ENCODE peak calls at places on chromosomes 5 and 9, in ten cellular contexts. Q is H1, M is foreskin fibroblast, H is Calu3, C is mesothelial cell of epicardium, X is AG04450, U is neural crest cell, Y is neural progenitor cell, S is coronary artery, Z is progenitor cell of endocrine pancreas. T is an unnamed sample.

GRCh38 chr9:27353405-27354229 is 56.7 kb upstream of the EQTN start:
- DNase-seq in Q (no peak), M (no peak), H (no peak), C (no peak), X (no peak), U (no peak), Y (peak), S (peak), Z (no peak), T (no peak)

GRCh38 chr9:712643-713042 is 128.9 kb upstream of the DMRT1 start:
- DNase-seq in Q (no peak), M (no peak), H (no peak), C (no peak), X (no peak), U (no peak), Y (no peak), S (peak), Z (no peak), T (no peak)

GRCh38 chr5:176877793-176878331 is 21.3 kb downstream of the HK3 start:
- DNase-seq in Q (no peak), M (no peak), H (no peak), C (no peak), X (no peak), U (no peak), Y (no peak), S (no peak), Z (no peak), T (no peak)

GRCh38 chr5:95900383-95900958 is 61.2 kb downstream of the ELL2 start:
- DNase-seq in Q (no peak), M (peak), H (no peak), C (peak), X (peak), U (no peak), Y (no peak), S (no peak), Z (no peak), T (no peak)

GRCh38 chr9:90523953-90524352 is 118.7 kb downstream of the DIRAS2 start:
- DNase-seq in Q (no peak), M (no peak), H (no peak), C (no peak), X (no peak), U (no peak), Y (no peak), S (no peak), Z (no peak), T (no peak)

GRCh38 chr5:158464383-158464782 is 605.4 kb upstream of the CLINT1 start:
- DNase-seq in Q (no peak), M (no peak), H (no peak), C (no peak), X (no peak), U (no peak), Y (no peak), S (no peak), Z (no peak), T (no peak)

GRCh38 chr5:1748271-1748670 is 51.4 kb downstream of the MRPL36 start:
- DNase-seq in Q (no peak), M (no peak), H (no peak), C (no peak), X (no peak), U (no peak), Y (no peak), S (peak), Z (no peak), T (no peak)

GRCh38 chr9:89655990-89656657 is 51.3 kb downstream of the GADD45G start:
- DNase-seq in Q (no peak), M (no peak), H (no peak), C (no peak), X (no peak), U (no peak), Y (no peak), S (no peak), Z (no peak), T (no peak)

GRCh38 chr5:159820692-159821091 is 95.6 kb upstream of the ADRA1B start:
- DNase-seq in Q (no peak), M (no peak), H (no peak), C (no peak), X (no peak), U (no peak), Y (no peak), S (no peak), Z (no peak), T (no peak)

GRCh38 chr5:125583291-125583690 is 836.9 kb upstream of the ZNF608 start:
- DNase-seq in Q (no peak), M (peak), H (no peak), C (no peak), X (no peak), U (no peak), Y (no peak), S (no peak), Z (no peak), T (no peak)

GRCh38 chr9:6788175-6789016 is 30.6 kb downstream of the KDM4C start:
- DNase-seq in Q (no peak), M (peak), H (no peak), C (no peak), X (no peak), U (no peak), Y (peak), S (no peak), Z (no peak), T (peak)

GRCh38 chr5:65104831-65105230 is 336.1 kb downstream of the CWC27 start:
- DNase-seq in Q (no peak), M (no peak), H (no peak), C (no peak), X (no peak), U (no peak), Y (no peak), S (no peak), Z (no peak), T (no peak)
- TF ChIP-seq CTCF in Q (no peak), M (no peak), H (no peak), C (no peak), X (no peak), U (no peak), Y (no peak), S (no peak), Z (no peak), T (no peak)

GRCh38 chr5:169548315-169548714 is 35.3 kb upstream of the SPDL1 start:
- DNase-seq in Q (no peak), M (peak), H (no peak), C (no peak), X (no peak), U (no peak), Y (peak), S (no peak), Z (no peak), T (no peak)
- TF ChIP-seq CTCF in Q (no peak), M (peak), H (no peak), C (no peak), X (peak), U (peak), Y (peak), S (no peak), Z (peak), T (peak)

DNA sequence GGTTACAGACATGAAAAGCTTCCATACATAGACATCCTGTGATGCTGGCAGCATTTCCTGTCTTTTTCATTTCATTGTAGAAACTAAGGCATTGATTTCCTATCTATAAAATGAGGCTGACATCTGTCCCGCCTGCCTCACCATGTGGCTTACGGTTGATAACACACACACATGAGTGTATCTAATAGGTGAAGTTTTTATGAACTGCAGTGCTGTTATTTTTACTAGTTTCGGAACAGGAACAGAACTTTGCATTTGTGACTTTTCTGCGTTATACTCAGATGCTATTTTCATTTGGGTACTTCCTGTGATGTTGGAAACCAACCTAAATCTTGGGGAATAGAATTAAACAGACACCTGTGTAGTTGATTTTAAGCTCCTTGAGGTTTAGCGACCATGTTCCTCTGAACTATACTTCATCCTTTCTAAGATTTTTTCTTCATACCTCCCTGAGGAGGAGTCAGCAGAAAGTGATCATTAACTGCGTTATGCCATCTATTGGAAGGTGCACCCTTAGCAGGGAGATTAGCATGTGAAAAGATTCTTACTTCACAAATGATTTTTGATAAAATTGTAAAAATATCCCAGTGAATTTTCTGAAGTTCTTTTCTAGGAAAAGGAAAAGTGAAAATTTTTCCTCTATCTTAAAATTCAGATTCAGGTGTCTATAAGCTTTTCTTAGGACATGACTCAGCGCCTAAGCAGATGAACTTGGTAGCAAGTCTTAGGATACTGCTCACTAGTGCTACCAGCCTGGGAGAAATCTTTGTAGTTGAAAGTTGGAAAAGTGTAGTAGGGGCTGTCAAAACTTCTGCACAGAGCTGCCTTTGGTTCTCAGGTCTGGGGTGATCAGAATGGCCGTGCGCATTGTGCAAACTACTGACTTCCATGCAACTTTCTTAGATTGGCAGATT is 134.5 kb downstream of the TRIO start:
- DNase-seq in Q (no peak), M (no peak), H (no peak), C (no peak), X (no peak), U (no peak), Y (no peak), S (no peak), Z (no peak), T (no peak)
- TF ChIP-seq CTCF in Q (no peak), M (no peak), H (no peak), C (no peak), X (no peak), U (no peak), Y (no peak), S (no peak), Z (no peak), T (no peak)

GRCh38 chr9:130626249-130626982 is 38.0 kb upstream of the PRDM12 start:
- DNase-seq in Q (no peak), M (no peak), H (no peak), C (no peak), X (no peak), U (peak), Y (peak), S (no peak), Z (no peak), T (no peak)
- TF ChIP-seq CTCF in Q (no peak), M (no peak), H (no peak), C (no peak), X (peak), U (peak), Y (peak), S (no peak), Z (peak), T (no peak)

DNA sequence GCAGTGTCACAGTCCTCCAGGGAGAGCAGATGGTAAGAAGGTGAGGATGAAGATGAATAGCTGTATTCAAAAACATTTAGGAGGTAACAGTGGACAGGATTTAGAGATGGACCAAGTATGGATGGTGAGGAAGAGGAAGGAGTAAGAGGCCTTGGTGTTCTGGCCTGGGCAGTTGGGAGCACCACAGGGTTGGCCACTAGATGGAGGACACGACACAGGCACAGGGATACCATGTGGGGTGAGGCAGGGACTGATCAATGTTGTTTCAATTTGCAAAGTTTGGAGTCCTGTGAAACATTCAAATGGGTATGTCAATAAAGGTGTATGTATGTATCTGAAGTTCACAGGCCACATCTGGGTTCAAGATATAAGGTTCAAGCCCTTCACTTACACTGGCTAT is 141.1 kb upstream of the RASEF start:
- DNase-seq in Q (no peak), M (peak), H (no peak), C (no peak), X (no peak), U (no peak), Y (no peak), S (no peak), Z (no peak), T (no peak)
- TF ChIP-seq CTCF in Q (peak), M (no peak), H (no peak), C (no peak), X (no peak), U (no peak), Y (peak), S (no peak), Z (peak), T (no peak)